ENCODE peak calls at places on chromosomes 13 and 19, in seven cellular contexts. Q is substantia nigra, V is mesenchymal stem cell, G is tibial artery, I is K562, W is thoracic aorta, Y is A549. A is an unnamed sample.

GRCh38 chr19:41529484-41530183 is 46.3 kb upstream of the CEACAM21 start:
- DNase-seq in G (no peak), W (no peak), V (no peak), Y (no peak), I (no peak), Q (no peak), A (no peak)

GRCh38 chr13:46751811-46752635 is 44.9 kb downstream of the ESD start:
- DNase-seq in V (no peak), Y (no peak), I (no peak), W (no peak), G (no peak), Q (no peak), A (no peak)

GRCh38 chr13:102591988-102592781 is 4.6 kb upstream of the TPP2 start:
- DNase-seq in W (peak), V (peak), G (peak), I (peak), Y (peak), Q (peak), A (peak)

GRCh38 chr19:13992025-13992424 is 14.1 kb downstream of the RFX1 start:
- DNase-seq in G (no peak), V (no peak), Q (no peak), Y (no peak), W (no peak), I (no peak), A (no peak)

GRCh38 chr13:114100446-114101320 is 31.7 kb downstream of the RASA3 start:
- DNase-seq in Q (no peak), W (no peak), V (peak), Y (no peak), G (peak), I (no peak), A (no peak)

GRCh38 chr19:13499682-13500081 is 6.6 kb downstream of the CACNA1A start:
- DNase-seq in Y (no peak), V (no peak), W (no peak), Q (no peak), I (no peak), G (no peak), A (no peak)

GRCh38 chr19:54257116-54257480 is at the start of gene LILRB5:
- DNase-seq in I (no peak), Y (no peak), W (no peak), Q (no peak), V (no peak), G (no peak), A (no peak)

GRCh38 chr19:40721936-40722661 is 5.2 kb downstream of the ITPKC start:
- DNase-seq in I (no peak), V (peak), W (no peak), Q (no peak), Y (no peak), G (no peak), A (no peak)

GRCh38 chr19:5173993-5174392 is 166.6 kb downstream of the PTPRS start:
- DNase-seq in Q (no peak), I (no peak), Y (peak), W (no peak), V (no peak), G (no peak), A (no peak)

GRCh38 chr19:5171711-5172110 is 168.9 kb downstream of the PTPRS start:
- DNase-seq in I (no peak), Y (peak), G (no peak), V (no peak), W (no peak), Q (no peak), A (no peak)

GRCh38 chr19:5178051-5178450 is 162.6 kb downstream of the PTPRS start:
- DNase-seq in G (no peak), Y (no peak), Q (no peak), I (no peak), V (no peak), W (no peak), A (no peak)

GRCh38 chr19:5170329-5170745 is 170.3 kb downstream of the PTPRS start:
- DNase-seq in V (no peak), G (no peak), Q (no peak), I (peak), W (no peak), Y (peak), A (no peak)

DNA sequence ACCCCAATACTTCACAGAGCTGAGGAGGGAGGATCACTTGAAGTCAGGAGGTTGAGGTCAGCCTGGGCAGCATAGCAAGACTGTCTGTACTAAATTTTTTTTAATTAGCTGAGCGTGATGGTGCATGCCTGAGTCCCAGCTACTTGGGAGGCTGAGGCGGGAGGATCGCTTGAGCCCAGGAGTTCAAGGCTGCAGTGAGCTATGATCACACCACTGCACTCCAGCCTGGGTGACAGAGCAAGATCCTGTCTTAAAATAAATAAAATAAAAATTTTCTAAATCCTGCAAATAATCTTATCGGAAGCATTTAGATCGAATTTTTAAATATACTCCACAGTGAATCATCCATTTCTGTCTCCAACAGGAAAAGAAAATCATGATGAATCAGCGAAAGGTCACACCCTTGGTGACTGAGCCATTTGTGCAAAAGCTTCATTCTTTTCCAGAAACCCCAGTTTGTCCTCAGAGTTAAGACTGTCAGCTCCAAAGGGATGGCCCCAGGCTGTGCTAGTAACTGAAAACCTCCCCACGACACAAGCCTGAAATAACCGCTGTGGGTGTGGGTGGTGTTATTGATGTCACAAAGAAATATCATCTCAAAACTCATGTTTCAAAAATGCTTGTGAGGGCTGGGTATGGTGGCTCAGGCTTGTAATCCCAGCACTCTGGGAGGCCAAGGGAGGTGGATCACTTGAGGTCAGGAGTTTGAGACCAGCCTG is 167.6 kb downstream of the PTPRS start:
- DNase-seq in W (peak), Q (no peak), G (no peak), V (peak), Y (peak), I (peak), A (peak)
- H3K27ac ChIP-seq in W (no peak), Q (no peak), G (no peak), V (peak), Y (peak), I (peak), A (no peak)

GRCh38 chr13:26557051-26557392 is 461 bp upstream of the WASF3 start:
- DNase-seq in V (no peak), Q (no peak), W (no peak), I (no peak), Y (no peak), G (no peak), A (no peak)

GRCh38 chr13:26558912-26559485 is 1.5 kb downstream of the WASF3 start:
- DNase-seq in V (no peak), Q (no peak), G (no peak), I (no peak), W (no peak), Y (no peak), A (no peak)

GRCh38 chr13:26558074-26558805 is 757 bp downstream of the WASF3 start:
- DNase-seq in Q (no peak), Y (no peak), W (no peak), I (no peak), G (no peak), V (peak), A (peak)

GRCh38 chr13:26555413-26555812 is 2.1 kb upstream of the WASF3 start:
- DNase-seq in G (no peak), V (no peak), Y (no peak), W (no peak), I (no peak), Q (no peak), A (no peak)

GRCh38 chr13:26557393-26558073 is at the start of gene WASF3:
- DNase-seq in W (peak), Q (peak), I (peak), V (peak), G (peak), Y (peak), A (peak)
- H3K27ac ChIP-seq in W (peak), Q (peak), I (no peak), V (no peak), G (peak), Y (no peak), A (peak)

GRCh38 chr19:45864629-45865082 is 530 bp downstream of the FOXA3 start:
- DNase-seq in V (no peak), G (no peak), I (no peak), W (no peak), Y (no peak), Q (no peak), A (no peak)
- H3K27ac ChIP-seq in V (no peak), G (no peak), I (peak), W (no peak), Y (peak), Q (no peak), A (no peak)

GRCh38 chr19:48616491-48617056 is 1.7 kb upstream of the FAM83E start:
- DNase-seq in Q (no peak), G (no peak), W (no peak), V (no peak), Y (no peak), I (no peak), A (no peak)
- H3K27ac ChIP-seq in Q (no peak), G (no peak), W (no peak), V (no peak), Y (no peak), I (no peak), A (no peak)

DNA sequence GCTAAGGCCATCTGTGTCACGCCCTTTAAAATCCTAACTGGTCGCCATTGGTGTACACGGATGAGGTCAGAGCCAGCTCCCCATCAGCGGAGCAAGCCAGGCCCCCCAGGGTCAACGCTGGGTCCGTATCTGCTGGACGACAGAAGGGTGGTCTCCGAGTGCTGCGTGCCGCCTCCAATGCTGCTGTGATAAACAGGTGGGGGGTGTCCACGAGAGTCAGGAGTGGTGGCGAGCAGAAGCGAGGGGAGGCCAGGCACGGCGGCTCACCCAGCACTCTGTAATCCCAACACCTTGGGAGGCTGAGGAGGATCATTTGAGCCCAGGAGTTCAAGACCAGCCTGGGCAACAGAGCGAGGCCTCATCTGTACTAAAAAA is 30.8 kb upstream of the CACTIN start:
- DNase-seq in W (no peak), I (no peak), G (no peak), V (no peak), Q (no peak), Y (no peak), A (no peak)
- H3K27ac ChIP-seq in W (peak), I (no peak), G (no peak), V (no peak), Q (no peak), Y (no peak), A (no peak)

GRCh38 chr19:35704218-35704617 is at the start of gene ZBTB32:
- DNase-seq in W (no peak), Q (no peak), G (no peak), V (peak), Y (no peak), I (peak), A (no peak)

GRCh38 chr19:35696835-35697234 is 7.5 kb upstream of the ZBTB32 start:
- DNase-seq in I (no peak), G (no peak), Y (no peak), W (no peak), Q (no peak), V (no peak), A (no peak)

GRCh38 chr19:35708391-35708790 is 4.0 kb downstream of the ZBTB32 start:
- DNase-seq in V (no peak), I (no peak), W (no peak), Y (no peak), Q (no peak), G (no peak), A (no peak)

GRCh38 chr19:35703343-35703742 is 1.0 kb upstream of the ZBTB32 start:
- DNase-seq in W (no peak), Q (no peak), I (no peak), V (no peak), Y (peak), G (no peak), A (no peak)

GRCh38 chr19:35702223-35703012 is 1.9 kb upstream of the ZBTB32 start:
- DNase-seq in G (peak), Y (peak), Q (peak), W (peak), V (peak), I (peak), A (peak)
- H3K27ac ChIP-seq in G (peak), Y (peak), Q (peak), W (no peak), V (no peak), I (no peak), A (peak)

GRCh38 chr19:44571830-44572661 is 41.3 kb upstream of the IGSF23 start:
- DNase-seq in Y (no peak), W (no peak), V (no peak), Q (no peak), G (no peak), I (no peak), A (no peak)
- H3K27ac ChIP-seq in Y (no peak), W (no peak), V (no peak), Q (no peak), G (no peak), I (no peak), A (no peak)

GRCh38 chr19:57321164-57321563 is 892 bp downstream of the ZNF543 start:
- DNase-seq in G (no peak), I (peak), Y (no peak), W (no peak), Q (no peak), V (no peak), A (no peak)
- H3K27ac ChIP-seq in G (peak), I (peak), Y (peak), W (peak), Q (peak), V (no peak), A (no peak)